ENCODE peak calls at places on chromosomes 11 and 22, in four cellular contexts. One of them, this sample, is unnamed.
A peak's percentile ranks its signal among the peaks of the same experiment; 100 is the strongest.

GRCh38 chr22:43572710-43573109 is 160.9 kb downstream of the MPPED1 start:
- DNase-seq in neural progenitor cell: no peak
- DNase-seq in colonic mucosa: no peak
- DNase-seq in choroid plexus epithelial cell: no peak
- DNase-seq in this sample: no peak

GRCh38 chr22:38236786-38237185 is 35.0 kb downstream of the MAFF start:
- DNase-seq in choroid plexus epithelial cell: no peak
- DNase-seq in colonic mucosa: no peak
- DNase-seq in neural progenitor cell: no peak
- DNase-seq in this sample: no peak

GRCh38 chr11:94148189-94148588 is 19.5 kb downstream of the PANX1 start:
- DNase-seq in colonic mucosa: no peak
- DNase-seq in neural progenitor cell: no peak
- DNase-seq in choroid plexus epithelial cell: no peak
- DNase-seq in this sample: no peak

GRCh38 chr22:30720263-30720837 is 25.7 kb downstream of the OSBP2 start:
- DNase-seq in colonic mucosa: no peak
- DNase-seq in choroid plexus epithelial cell: no peak
- DNase-seq in neural progenitor cell: no peak
- DNase-seq in this sample: no peak

GRCh38 chr11:47979378-47980092 is 824 bp upstream of the PTPRJ start:
- DNase-seq in neural progenitor cell: no peak
- DNase-seq in choroid plexus epithelial cell: no peak
- DNase-seq in colonic mucosa: no peak
- DNase-seq in this sample: no peak

GRCh38 chr22:26321469-26321913 is 107.6 kb upstream of the ASPHD2 start:
- DNase-seq in neural progenitor cell: no peak
- DNase-seq in choroid plexus epithelial cell: no peak
- DNase-seq in colonic mucosa: no peak
- DNase-seq in this sample: no peak

GRCh38 chr11:27722945-27723344 is 22.7 kb upstream of the BDNF start:
- DNase-seq in choroid plexus epithelial cell: peak; percentile 32
- DNase-seq in neural progenitor cell: peak; percentile 55
- DNase-seq in colonic mucosa: no peak
- DNase-seq in this sample: no peak

GRCh38 chr22:28920757-28921584 is 37.6 kb downstream of the ZNRF3 start:
- DNase-seq in neural progenitor cell: no peak
- DNase-seq in choroid plexus epithelial cell: no peak
- DNase-seq in colonic mucosa: no peak
- DNase-seq in this sample: no peak

GRCh38 chr11:17535488-17535887 is 8.7 kb downstream of the USH1C start:
- DNase-seq in colonic mucosa: no peak
- DNase-seq in neural progenitor cell: no peak
- DNase-seq in choroid plexus epithelial cell: no peak
- DNase-seq in this sample: no peak

GRCh38 chr11:57515332-57516060 is at the start of gene SLC43A1:
- DNase-seq in choroid plexus epithelial cell: peak; percentile 67
- DNase-seq in colonic mucosa: peak; percentile 72
- DNase-seq in neural progenitor cell: peak; percentile 59
- DNase-seq in this sample: peak; percentile 60

GRCh38 chr11:114059984-114060401 is 482 bp downstream of the ZBTB16 start:
- DNase-seq in choroid plexus epithelial cell: peak; percentile 78
- DNase-seq in colonic mucosa: peak; percentile 58
- DNase-seq in neural progenitor cell: peak; percentile 75
- DNase-seq in this sample: no peak

GRCh38 chr11:86941871-86942208 is 13.4 kb downstream of the FZD4 start:
- DNase-seq in neural progenitor cell: no peak
- DNase-seq in choroid plexus epithelial cell: no peak
- DNase-seq in colonic mucosa: no peak
- DNase-seq in this sample: no peak
- H3K4me3 ChIP-seq in neural progenitor cell: no peak overlapping the region
- H3K4me3 ChIP-seq in choroid plexus epithelial cell: no peak overlapping the region
- H3K4me3 ChIP-seq in colonic mucosa: no peak overlapping the region
- H3K4me3 ChIP-seq in this sample: no peak overlapping the region

GRCh38 chr11:126059238-126059761 is 3.4 kb downstream of the CDON start:
- DNase-seq in choroid plexus epithelial cell: no peak
- DNase-seq in colonic mucosa: no peak
- DNase-seq in neural progenitor cell: peak; percentile 90
- DNase-seq in this sample: no peak
- H3K4me3 ChIP-seq in choroid plexus epithelial cell: no peak overlapping the region
- H3K4me3 ChIP-seq in colonic mucosa: no peak overlapping the region
- H3K4me3 ChIP-seq in neural progenitor cell: peak overlapping the region; percentile 76
- H3K4me3 ChIP-seq in this sample: no peak overlapping the region

DNA sequence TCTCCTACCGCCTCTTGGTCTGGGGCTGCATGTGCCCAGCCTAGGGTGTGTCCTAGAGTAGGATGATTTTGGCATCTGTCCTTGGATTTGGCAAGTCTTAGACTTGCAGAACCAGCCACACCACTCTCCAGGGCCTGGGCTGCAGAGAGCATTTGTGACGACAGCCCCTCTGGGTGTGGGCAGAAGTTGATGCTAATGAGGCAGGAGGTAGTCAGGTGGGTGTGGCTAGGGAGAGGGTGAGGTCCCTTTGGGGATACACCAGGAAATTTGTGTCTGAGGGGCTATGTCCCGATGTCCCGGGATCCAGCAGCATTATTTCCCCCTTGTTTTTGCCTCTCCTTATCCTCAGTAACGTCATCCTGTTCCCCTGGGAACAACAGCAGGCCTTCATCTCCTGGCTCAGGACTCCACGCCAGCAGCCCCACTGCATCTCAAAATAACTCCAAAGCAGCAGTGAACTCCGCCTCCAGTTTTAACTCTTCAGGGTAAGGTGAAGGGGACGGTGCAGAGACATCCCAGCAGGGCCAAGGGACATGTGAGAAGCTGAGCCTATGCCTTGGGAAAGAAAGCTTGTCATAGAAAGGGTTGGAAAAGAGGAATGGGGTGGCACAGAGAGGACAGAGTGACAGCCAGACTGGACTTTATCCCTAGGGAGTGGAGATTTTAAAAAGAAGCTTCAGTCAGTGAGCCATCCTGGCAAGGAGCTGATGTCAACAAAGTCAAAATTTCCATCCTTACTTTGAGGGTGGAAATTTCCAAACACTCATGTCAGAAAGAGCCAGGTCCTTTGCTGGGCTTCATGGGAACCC is 8.0 kb upstream of the TLCD5 start:
- DNase-seq in neural progenitor cell: no peak
- DNase-seq in choroid plexus epithelial cell: peak; percentile 47
- DNase-seq in colonic mucosa: peak; percentile 92
- DNase-seq in this sample: peak; percentile 86
- H3K4me3 ChIP-seq in neural progenitor cell: no peak overlapping the region
- H3K4me3 ChIP-seq in choroid plexus epithelial cell: no peak overlapping the region
- H3K4me3 ChIP-seq in colonic mucosa: no peak overlapping the region
- H3K4me3 ChIP-seq in this sample: no peak overlapping the region

GRCh38 chr11:554824-555499 is 5.6 kb downstream of the LMNTD2 start:
- DNase-seq in neural progenitor cell: peak; percentile 95
- DNase-seq in colonic mucosa: peak; percentile 79
- DNase-seq in choroid plexus epithelial cell: peak; percentile 52
- DNase-seq in this sample: peak; percentile 75
- H3K4me3 ChIP-seq in neural progenitor cell: peak overlapping the region; percentile 83
- H3K4me3 ChIP-seq in colonic mucosa: peak overlapping the region; percentile 35
- H3K4me3 ChIP-seq in choroid plexus epithelial cell: no peak overlapping the region
- H3K4me3 ChIP-seq in this sample: peak overlapping the region; percentile 8

DNA sequence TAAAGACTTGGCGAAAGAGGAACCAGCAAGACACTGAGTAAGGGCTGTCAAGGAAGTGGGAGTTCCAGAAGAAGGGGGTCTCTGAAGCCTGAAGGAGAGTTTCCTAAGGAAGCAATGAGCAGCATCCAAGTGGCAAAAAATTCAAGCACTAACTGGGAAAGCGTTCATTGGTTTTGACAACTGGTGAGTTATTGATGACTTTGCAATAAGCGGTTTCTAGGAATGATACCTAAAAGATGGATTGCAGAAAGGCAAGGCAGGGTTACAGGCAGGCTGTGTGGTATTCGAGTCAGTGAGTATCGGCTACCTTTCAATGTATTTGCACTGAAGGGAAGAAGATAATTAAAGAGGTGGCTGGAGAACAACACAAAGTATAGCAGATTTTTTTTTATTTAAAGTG is 59.3 kb upstream of the NCAM1 start:
- DNase-seq in neural progenitor cell: no peak
- DNase-seq in colonic mucosa: no peak
- DNase-seq in choroid plexus epithelial cell: no peak
- DNase-seq in this sample: no peak
- H3K4me3 ChIP-seq in neural progenitor cell: no peak overlapping the region
- H3K4me3 ChIP-seq in colonic mucosa: no peak overlapping the region
- H3K4me3 ChIP-seq in choroid plexus epithelial cell: no peak overlapping the region
- H3K4me3 ChIP-seq in this sample: no peak overlapping the region

DNA sequence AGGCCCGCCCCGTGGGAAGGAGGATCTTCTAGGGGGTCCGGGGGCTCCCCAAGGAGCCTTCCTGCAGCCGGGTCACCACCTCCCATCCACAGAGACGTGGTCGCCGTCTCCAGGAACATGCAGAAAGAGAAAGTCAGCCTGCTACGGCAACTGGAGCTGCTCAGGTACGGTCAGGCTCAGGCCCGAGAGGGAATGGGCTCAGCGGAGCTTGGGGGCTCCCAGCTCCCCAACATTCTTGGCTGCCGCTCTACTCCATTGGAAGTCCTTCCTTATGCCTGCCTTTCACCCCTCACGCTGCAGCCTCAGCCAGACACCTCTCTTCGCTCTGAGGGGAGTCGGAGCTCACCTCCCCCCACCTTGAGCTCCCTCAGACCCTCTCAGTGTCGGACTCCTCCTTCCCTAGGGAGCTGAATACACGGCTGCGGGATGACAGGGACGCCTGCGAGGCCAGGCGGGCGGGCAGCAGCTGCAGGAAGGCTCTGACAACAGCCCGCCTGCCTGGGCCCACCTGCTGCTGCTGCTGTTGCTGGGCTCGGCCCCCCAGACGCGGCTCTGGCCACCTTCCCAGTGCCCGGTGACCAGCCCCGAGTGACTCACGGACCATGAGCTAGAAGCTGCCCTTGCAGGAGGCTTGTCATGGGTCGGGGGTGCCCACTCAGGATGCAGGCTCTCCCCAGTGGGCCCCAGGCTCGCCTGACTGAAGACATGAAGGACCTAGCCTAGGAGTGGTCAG is 1.5 kb upstream of the CD151 start:
- DNase-seq in neural progenitor cell: peak; percentile 49
- DNase-seq in choroid plexus epithelial cell: peak; percentile 60
- DNase-seq in colonic mucosa: no peak
- DNase-seq in this sample: no peak
- H3K4me3 ChIP-seq in neural progenitor cell: peak overlapping the region; percentile 45
- H3K4me3 ChIP-seq in choroid plexus epithelial cell: no peak overlapping the region
- H3K4me3 ChIP-seq in colonic mucosa: no peak overlapping the region
- H3K4me3 ChIP-seq in this sample: no peak overlapping the region

This sample was measured in lung.